ENCODE peak calls at places on chromosomes 3 and 15, in eight cellular contexts. B is GM23248; R is kidney epithelial cell; J is cortex of kidney; C is amygdala; N is GM04504; M is activated T-cell treated with anti-CD3 and anti-CD28 coated beads, Interleukin-2, amount 50 U/mL, for 48 hours; H is M059J. Y is an unnamed sample.

GRCh38 chr3:177279118-177279815 is 82.0 kb upstream of the TBL1XR1 start:
- DNase-seq in B (no peak), R (peak), J (no peak), C (no peak), N (no peak), M (no peak), H (peak), Y (no peak)

GRCh38 chr3:155323063-155323666 is 29.7 kb upstream of the STRIT1 start:
- DNase-seq in B (peak), R (peak), J (no peak), C (peak), N (peak), M (no peak), H (peak), Y (no peak)

GRCh38 chr3:8110966-8111798 is 390.4 kb upstream of the LMCD1 start:
- DNase-seq in B (peak), R (peak), J (no peak), C (peak), N (peak), M (peak), H (peak), Y (peak)

GRCh38 chr3:128355549-128355930 is 111.2 kb downstream of the DNAJB8 start:
- DNase-seq in B (no peak), R (no peak), J (no peak), C (no peak), N (no peak), M (no peak), H (no peak), Y (no peak)

GRCh38 chr3:11726146-11726545 is 82.4 kb upstream of the VGLL4 start:
- DNase-seq in B (no peak), R (no peak), J (no peak), C (no peak), N (no peak), M (no peak), H (no peak), Y (no peak)

GRCh38 chr15:96720656-96721055 is 390.2 kb downstream of the NR2F2 start:
- DNase-seq in B (no peak), R (no peak), J (no peak), C (no peak), N (no peak), M (no peak), H (no peak), Y (no peak)

GRCh38 chr15:72509484-72509883 is 35.4 kb downstream of the ARIH1 start:
- DNase-seq in B (no peak), R (no peak), J (no peak), C (no peak), N (no peak), M (no peak), H (no peak), Y (no peak)

GRCh38 chr3:195558602-195559001 is 15.5 kb upstream of the PPP1R2 start:
- DNase-seq in B (peak), R (no peak), J (no peak), C (peak), N (no peak), M (no peak), H (peak), Y (no peak)

GRCh38 chr3:123941150-123941941 is 19.7 kb downstream of the CCDC14 start:
- DNase-seq in B (peak), R (no peak), J (no peak), C (no peak), N (no peak), M (no peak), H (peak), Y (no peak)

GRCh38 chr3:44685128-44685800 is 27.2 kb upstream of the ZNF502 start:
- DNase-seq in B (peak), R (peak), J (no peak), C (peak), N (peak), M (peak), H (peak), Y (peak)

GRCh38 chr15:99110093-99110492 is 5.2 kb downstream of the SYNM start:
- DNase-seq in B (no peak), R (no peak), J (no peak), C (no peak), N (no peak), M (no peak), H (no peak), Y (no peak)

GRCh38 chr3:72390841-72391240 is 457.4 kb downstream of the SHQ1 start:
- DNase-seq in B (no peak), R (no peak), J (no peak), C (no peak), N (no peak), M (no peak), H (no peak), Y (no peak)

GRCh38 chr3:70531063-70531657 is 218.7 kb upstream of the MDFIC2 start:
- DNase-seq in B (peak), R (no peak), J (no peak), C (no peak), N (peak), M (no peak), H (peak), Y (no peak)